ENCODE peak calls at places on chromosomes 7 and 10, in four cellular contexts. X is GM12892, N is uterus, A is Peyer's patch. E is an unnamed sample.

GRCh38 chr7:103803631-103804030 is 185.8 kb downstream of the RELN start:
- DNase-seq in X (no peak), N (no peak), A (no peak), E (no peak)

GRCh38 chr7:149495785-149496641 is 1.6 kb downstream of the ZNF746 start:
- DNase-seq in X (no peak), N (peak), A (peak), E (peak)

GRCh38 chr10:32349968-32350738 is 3.2 kb upstream of the EPC1 start:
- DNase-seq in X (no peak), N (no peak), A (no peak), E (no peak)

GRCh38 chr7:94008537-94008936 is 4.4 kb upstream of the BET1 start:
- DNase-seq in X (no peak), N (no peak), A (no peak), E (no peak)

GRCh38 chr7:34501161-34501560 is 156.9 kb upstream of the NPSR1 start:
- DNase-seq in X (no peak), N (no peak), A (no peak), E (no peak)

GRCh38 chr10:72328045-72328828 is 26.5 kb downstream of the DNAJB12 start:
- DNase-seq in X (no peak), N (peak), A (peak), E (peak)

GRCh38 chr7:20352573-20353304 is 22.0 kb downstream of the ITGB8 start:
- DNase-seq in X (no peak), N (no peak), A (no peak), E (no peak)

GRCh38 chr10:132675031-132675740 is 110.8 kb downstream of the NKX6-2 start:
- DNase-seq in X (no peak), N (no peak), A (peak), E (no peak)

GRCh38 chr10:86299562-86299961 is 67.0 kb downstream of the GRID1 start:
- DNase-seq in X (no peak), N (no peak), A (no peak), E (peak)
- TF ChIP-seq POLR2A in X (no peak), N (no peak), A (no peak), E (no peak)

GRCh38 chr10:123521556-123521955 is 144.6 kb upstream of the GPR26 start:
- DNase-seq in X (no peak), N (no peak), A (no peak), E (no peak)

GRCh38 chr10:123518765-123519164 is 147.4 kb upstream of the GPR26 start:
- DNase-seq in X (no peak), N (no peak), A (no peak), E (no peak)

GRCh38 chr10:123522702-123523312 is 143.3 kb upstream of the GPR26 start:
- DNase-seq in X (no peak), N (no peak), A (no peak), E (no peak)

GRCh38 chr10:123519861-123520260 is 146.3 kb upstream of the GPR26 start:
- DNase-seq in X (no peak), N (no peak), A (no peak), E (no peak)

DNA sequence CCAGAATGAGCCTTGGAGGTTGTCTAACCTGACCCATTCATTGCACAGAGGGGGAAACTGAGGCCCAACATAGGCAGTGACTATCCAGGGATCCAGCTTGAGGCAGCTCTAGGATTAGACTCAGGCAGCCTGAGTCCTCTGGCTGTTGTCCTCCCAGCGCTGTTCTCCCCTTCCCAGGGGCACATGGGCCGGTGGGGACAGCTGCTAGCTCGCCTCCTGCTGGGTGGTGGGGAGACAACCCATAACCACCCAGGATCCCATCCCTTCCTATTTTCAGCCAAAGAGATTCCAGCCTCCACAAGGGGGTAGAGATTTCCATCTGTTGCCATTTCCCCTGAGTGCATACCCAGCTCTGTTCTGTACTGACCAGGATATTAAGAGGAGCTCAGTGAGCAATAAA is 145.1 kb upstream of the GPR26 start:
- DNase-seq in X (no peak), N (no peak), A (no peak), E (no peak)
- TF ChIP-seq POLR2A in X (no peak), N (no peak), A (no peak), E (no peak)

GRCh38 chr7:6589829-6590644 is at the start of gene INTS15:
- DNase-seq in X (peak), N (peak), A (peak), E (peak)
- TF ChIP-seq POLR2A in X (peak), N (peak), A (peak), E (no peak)

GRCh38 chr10:17062493-17063487 is 66.8 kb downstream of the CUBN start:
- DNase-seq in X (no peak), N (peak), A (no peak), E (no peak)
- TF ChIP-seq POLR2A in X (no peak), N (no peak), A (no peak), E (no peak)

GRCh38 chr10:34228066-34228465 is 587.0 kb downstream of the PARD3 start:
- DNase-seq in X (no peak), N (no peak), A (no peak), E (no peak)
- TF ChIP-seq POLR2A in X (no peak), N (no peak), A (no peak), E (no peak)

GRCh38 chr10:84329986-84330651 is 1.7 kb downstream of the CCSER2 start:
- DNase-seq in X (no peak), N (no peak), A (no peak), E (no peak)

GRCh38 chr10:84333864-84334451 is 5.6 kb downstream of the CCSER2 start:
- DNase-seq in X (no peak), N (no peak), A (peak), E (no peak)

GRCh38 chr10:84329094-84329611 is 764 bp downstream of the CCSER2 start:
- DNase-seq in X (peak), N (peak), A (peak), E (no peak)

GRCh38 chr10:84331091-84331490 is 2.7 kb downstream of the CCSER2 start:
- DNase-seq in X (no peak), N (no peak), A (no peak), E (no peak)

DNA sequence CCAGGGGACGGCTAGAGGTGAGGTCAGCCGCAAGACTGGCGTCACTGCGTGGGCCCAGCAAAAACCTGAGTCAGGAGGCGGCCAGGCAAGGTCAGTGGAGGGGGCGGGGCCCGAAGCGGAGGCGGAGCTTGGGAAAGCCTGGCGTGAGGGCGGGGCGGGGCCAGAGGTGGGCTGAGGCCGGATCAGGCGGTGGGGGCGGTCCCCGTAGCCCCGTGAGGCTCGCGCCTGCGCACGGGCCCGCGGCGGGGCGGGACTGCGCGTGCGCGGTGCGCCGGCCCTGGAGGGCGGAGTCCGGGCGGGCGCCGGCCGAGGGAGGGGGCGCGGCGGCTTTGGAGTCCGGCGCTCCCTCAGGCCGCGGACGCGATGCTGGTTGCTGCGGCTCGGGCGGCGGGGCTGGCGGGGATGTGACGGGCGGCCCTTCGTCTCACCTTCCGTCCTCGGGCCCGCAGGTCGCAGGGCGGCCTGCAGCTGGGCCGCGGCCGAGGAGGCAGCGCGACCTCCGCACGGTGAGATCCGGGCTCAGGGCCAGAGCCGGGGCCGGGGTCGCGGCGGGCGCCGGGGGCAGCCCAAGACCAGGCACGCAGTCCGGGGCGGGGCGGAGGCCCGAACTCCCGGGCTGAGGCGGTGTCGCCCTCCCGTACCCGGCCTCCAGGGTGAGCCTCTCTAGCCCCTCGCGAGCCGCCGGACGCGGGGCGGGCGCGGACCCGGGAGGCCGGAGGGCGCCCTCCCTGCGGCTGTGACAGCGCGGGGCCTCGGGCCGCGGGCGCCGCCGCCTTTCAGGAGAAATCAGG is at the start of gene CCSER2:
- DNase-seq in X (peak), N (peak), A (peak), E (peak)
- TF ChIP-seq POLR2A in X (peak), N (peak), A (peak), E (no peak)